ENCODE peak calls at places on chromosomes 1 and 21, in five cellular contexts. U is HEK293T, T is body of pancreas, D is KG1, A is AG08395. H is an unnamed sample.

GRCh38 chr1:45134468-45134873 is 71.9 kb downstream of the ZSWIM5 start:
- DNase-seq in U (no peak), T (peak), D (no peak), A (no peak), H (no peak)

GRCh38 chr1:174160109-174160473 is 771 bp downstream of the RABGAP1L start:
- DNase-seq in U (peak), T (peak), D (no peak), A (peak), H (peak)

GRCh38 chr1:43522431-43522775 is 8.3 kb upstream of the PTPRF start:
- DNase-seq in U (no peak), T (no peak), D (no peak), A (no peak), H (no peak)

GRCh38 chr1:8791819-8792218 is 25.6 kb downstream of the RERE start:
- DNase-seq in U (no peak), T (no peak), D (no peak), A (no peak), H (no peak)

GRCh38 chr1:8604041-8604942 is 213.1 kb downstream of the RERE start:
- DNase-seq in U (no peak), T (no peak), D (no peak), A (no peak), H (no peak)

GRCh38 chr21:29105218-29105617 is 25.2 kb upstream of the MAP3K7CL start:
- DNase-seq in U (no peak), T (no peak), D (no peak), A (peak), H (peak)

GRCh38 chr1:168100315-168101002 is 36.3 kb downstream of the GPR161 start:
- DNase-seq in U (no peak), T (no peak), D (no peak), A (no peak), H (no peak)

GRCh38 chr1:51488372-51489050 is 30.6 kb downstream of the EPS15 start:
- DNase-seq in U (no peak), T (no peak), D (no peak), A (no peak), H (peak)

GRCh38 chr1:155892801-155893200 is 18.3 kb downstream of the RIT1 start:
- DNase-seq in U (no peak), T (no peak), D (no peak), A (peak), H (peak)

GRCh38 chr1:93588206-93588605 is 93.4 kb downstream of the BCAR3 start:
- DNase-seq in U (no peak), T (no peak), D (peak), A (no peak), H (peak)

GRCh38 chr1:10862743-10863335 is 66.4 kb upstream of the CASZ1 start:
- DNase-seq in U (no peak), T (no peak), D (no peak), A (no peak), H (no peak)